ENCODE peak calls at places on chromosomes 7 and 10, in ten cellular contexts. T is ovary, K is transverse colon, L is esophagus squamous epithelium, P is body of pancreas, O is upper lobe of left lung, U is stomach, D is heart left ventricle, I is prostate gland, S is tibial nerve. J is an unnamed sample.

GRCh38 chr10:116722736-116723427 is 19.5 kb downstream of the HSPA12A start:
- DNase-seq in T (no peak), K (no peak), L (no peak), P (no peak), O (no peak), U (no peak), D (no peak), I (no peak), S (no peak), J (no peak)

GRCh38 chr10:102735065-102735562 is 8.6 kb upstream of the WBP1L start:
- DNase-seq in T (no peak), K (no peak), L (no peak), P (peak; percentile 36), O (no peak), U (no peak), D (no peak), I (no peak), S (peak; percentile 44), J (no peak)

GRCh38 chr7:77409739-77410545 is 6.2 kb downstream of the GSAP start:
- DNase-seq in T (no peak), K (no peak), L (no peak), P (no peak), O (no peak), U (no peak), D (no peak), I (no peak), S (no peak), J (no peak)

GRCh38 chr7:124652237-124652636 is 113.4 kb downstream of the GPR37 start:
- DNase-seq in T (no peak), K (no peak), L (no peak), P (no peak), O (no peak), U (no peak), D (no peak), I (no peak), S (no peak), J (no peak)

GRCh38 chr7:15607541-15608210 is 45.9 kb upstream of the AGMO start:
- DNase-seq in T (no peak), K (no peak), L (no peak), P (no peak), O (no peak), U (no peak), D (no peak), I (no peak), S (no peak), J (no peak)

GRCh38 chr10:91201213-91201996 is 19.1 kb upstream of the PCGF5 start:
- DNase-seq in T (no peak), K (no peak), L (no peak), P (no peak), O (no peak), U (no peak), D (no peak), I (no peak), S (no peak), J (no peak)

GRCh38 chr10:23325132-23325531 is 19.5 kb downstream of the C10orf67 start:
- DNase-seq in T (no peak), K (no peak), L (no peak), P (no peak), O (no peak), U (no peak), D (no peak), I (no peak), S (no peak), J (no peak)

GRCh38 chr7:39153113-39153512 is 175.4 kb downstream of the POU6F2 start:
- DNase-seq in T (no peak), K (no peak), L (no peak), P (no peak), O (no peak), U (no peak), D (no peak), I (no peak), S (no peak), J (no peak)

GRCh38 chr7:143362126-143362961 is at the start of gene FAM131B:
- DNase-seq in T (no peak), K (no peak), L (no peak), P (no peak), O (peak; percentile 84), U (no peak), D (no peak), I (no peak), S (no peak), J (no peak)

GRCh38 chr10:65861249-65861648 is 1064.6 kb upstream of the LRRTM3 start:
- DNase-seq in T (no peak), K (no peak), L (no peak), P (no peak), O (no peak), U (no peak), D (no peak), I (no peak), S (no peak), J (no peak)

GRCh38 chr7:47143344-47143743 is 438.6 kb downstream of the TNS3 start:
- DNase-seq in T (no peak), K (no peak), L (no peak), P (no peak), O (no peak), U (no peak), D (no peak), I (no peak), S (no peak), J (no peak)

GRCh38 chr10:47134166-47134565 is 165.8 kb upstream of the GDF10 start:
- DNase-seq in T (no peak), K (no peak), L (no peak), P (no peak), O (no peak), U (no peak), D (no peak), I (no peak), S (no peak), J (no peak)

GRCh38 chr10:73838008-73838567 is 26.7 kb upstream of the NDST2 start:
- DNase-seq in T (no peak), K (no peak), L (no peak), P (no peak), O (no peak), U (no peak), D (no peak), I (no peak), S (no peak), J (no peak)

GRCh38 chr10:45403151-45403550 is 29.1 kb downstream of the ALOX5 start:
- DNase-seq in T (no peak), K (no peak), L (no peak), P (no peak), O (no peak), U (no peak), D (no peak), I (no peak), S (no peak), J (no peak)

GRCh38 chr7:15922002-15922401 is 235.5 kb upstream of the MEOX2 start:
- DNase-seq in T (no peak), K (no peak), L (no peak), P (no peak), O (no peak), U (no peak), D (no peak), I (no peak), S (no peak), J (no peak)

GRCh38 chr7:20560325-20561180 is 54.9 kb upstream of the ABCB5 start:
- DNase-seq in T (no peak), K (no peak), L (no peak), P (no peak), O (peak; percentile 61), U (no peak), D (no peak), I (no peak), S (no peak), J (no peak)

GRCh38 chr10:35643151-35643975 is 1.3 kb upstream of the FZD8 start:
- DNase-seq in T (peak; percentile 80), K (peak; percentile 66), L (no peak), P (peak; percentile 67), O (peak; percentile 94), U (peak; percentile 74), D (peak; percentile 88), I (peak; percentile 44), S (peak; percentile 49), J (peak; percentile 74)

GRCh38 chr10:128839701-128840100 is 627.3 kb upstream of the MGMT start:
- DNase-seq in T (no peak), K (no peak), L (no peak), P (no peak), O (no peak), U (no peak), D (no peak), I (no peak), S (no peak), J (no peak)

GRCh38 chr10:21238717-21239116 is 286.8 kb downstream of the SKIDA1 start:
- DNase-seq in T (no peak), K (no peak), L (no peak), P (no peak), O (no peak), U (no peak), D (no peak), I (no peak), S (no peak), J (no peak)

GRCh38 chr7:157368955-157369354 is 32.2 kb downstream of the DNAJB6 start:
- DNase-seq in T (no peak), K (no peak), L (no peak), P (no peak), O (no peak), U (no peak), D (no peak), I (no peak), S (no peak), J (no peak)
- H3K36me3 ChIP-seq in T (no peaks in the 10 kb centered on the region), K (peaks cover 46% of the 10 kb centered on the region), L (peaks cover 59% of the 10 kb centered on the region), P (peaks cover 13% of the 10 kb centered on the region), O (peaks cover 100% of the 10 kb centered on the region), U (peaks cover 82% of the 10 kb centered on the region), D (peaks cover 99% of the 10 kb centered on the region), I (peaks cover 34% of the 10 kb centered on the region), S (peaks cover 93% of the 10 kb centered on the region), J (peaks cover 93% of the 10 kb centered on the region)

GRCh38 chr10:61899997-61900828 is 1.3 kb upstream of the ARID5B start:
- DNase-seq in T (peak; percentile 34), K (peak; percentile 85), L (peak; percentile 13), P (peak; percentile 41), O (peak; percentile 39), U (peak; percentile 66), D (peak; percentile 80), I (peak; percentile 67), S (peak; percentile 16), J (no peak)
- TF ChIP-seq POLR2A in T (no peak), K (peak; percentile 47), L (no peak), P (peak; percentile 31), O (peak; percentile 56), U (no peak), D (no peak), I (no peak), S (no peak), J (no peak)

DNA sequence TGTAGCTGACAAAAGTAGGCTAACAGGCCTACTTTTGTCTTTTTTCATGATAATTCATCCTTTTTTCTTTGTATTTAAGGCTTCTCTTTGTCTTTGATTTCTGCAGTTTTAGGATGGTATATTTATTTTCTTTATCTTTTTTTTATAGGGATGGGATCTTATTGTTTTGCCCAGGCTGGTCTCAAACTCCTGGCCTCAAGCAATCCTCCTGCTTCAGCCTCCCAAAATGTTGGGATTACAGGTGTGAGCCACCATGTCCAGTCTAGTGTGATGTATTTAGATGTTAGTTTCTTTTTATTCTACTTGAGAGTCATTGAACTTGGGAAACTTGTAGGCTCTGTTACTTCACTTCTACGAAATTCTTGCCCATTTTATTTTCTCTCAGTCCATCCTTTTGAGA is 35.4 kb downstream of the TRIM24 start:
- DNase-seq in T (no peak), K (no peak), L (no peak), P (no peak), O (no peak), U (no peak), D (no peak), I (no peak), S (no peak), J (no peak)
- H3K36me3 ChIP-seq in T (no peaks in the 10 kb centered on the region), K (no peaks in the 10 kb centered on the region), L (no peaks in the 10 kb centered on the region), P (no peaks in the 10 kb centered on the region), O (no peaks in the 10 kb centered on the region), U (no peaks in the 10 kb centered on the region), D (no peaks in the 10 kb centered on the region), I (no peaks in the 10 kb centered on the region), S (no peaks in the 10 kb centered on the region), J (no peaks in the 10 kb centered on the region)

GRCh38 chr10:122879339-122880273 is at the start of gene FAM24B:
- DNase-seq in T (peak; percentile 92), K (peak; percentile 95), L (peak; percentile 62), P (peak; percentile 99), O (peak; percentile 95), U (peak; percentile 94), D (peak; percentile 95), I (peak; percentile 94), S (peak; percentile 75), J (peak; percentile 95)
- TF ChIP-seq POLR2A in T (no peak), K (peak; percentile 45), L (no peak), P (peak; percentile 76), O (peak; percentile 50), U (no peak), D (peak; percentile 41), I (peak; percentile 38), S (peak; percentile 40), J (no peak)

J was measured in suprapubic skin.